ENCODE peak calls at places on chromosomes 6 and 20, in four cellular contexts. V is Calu3; A is CD8-positive, alpha-beta T cell; N is amygdala. Q is an unnamed sample.

GRCh38 chr6:129730477-129731165 is 20.6 kb upstream of the ARHGAP18 start:
- DNase-seq in N (no peak), A (peak; percentile 29), V (peak; percentile 31), Q (peak; percentile 54)

GRCh38 chr6:11033825-11034224 is 10.3 kb downstream of the ELOVL2 start:
- DNase-seq in A (no peak), N (no peak), V (no peak), Q (peak; percentile 76)

GRCh38 chr20:60727425-60727824 is 524.6 kb upstream of the CDH4 start:
- DNase-seq in N (no peak), A (no peak), V (no peak), Q (no peak)

GRCh38 chr6:164410017-164410416 is 899.4 kb downstream of the C6orf118 start:
- DNase-seq in V (no peak), A (no peak), N (no peak), Q (no peak)

GRCh38 chr6:162964703-162965140 is 236.9 kb downstream of the PACRG start:
- DNase-seq in N (no peak), A (no peak), V (no peak), Q (peak; percentile 100)

GRCh38 chr6:150328744-150329400 is 39.9 kb upstream of the IYD start:
- DNase-seq in V (no peak), A (no peak), N (no peak), Q (no peak)

GRCh38 chr6:107173779-107174178 is 58.5 kb upstream of the BEND3 start:
- DNase-seq in N (no peak), A (no peak), V (no peak), Q (no peak)

GRCh38 chr6:11381801-11382513 is 149.5 kb upstream of the NEDD9 start:
- DNase-seq in V (no peak), N (peak; percentile 5), A (peak; percentile 64), Q (no peak)

GRCh38 chr6:14349507-14349906 is 231.9 kb downstream of the CD83 start:
- DNase-seq in V (no peak), N (no peak), A (no peak), Q (no peak)

GRCh38 chr20:51987812-51988211 is 185.5 kb upstream of the SALL4 start:
- DNase-seq in N (no peak), A (no peak), V (no peak), Q (no peak)

GRCh38 chr20:24961384-24962181 is 12.5 kb downstream of the CST7 start:
- DNase-seq in A (no peak), V (no peak), N (no peak), Q (no peak)

GRCh38 chr6:122043421-122043820 is 356.0 kb upstream of the HSF2 start:
- DNase-seq in N (no peak), A (no peak), V (no peak), Q (no peak)

GRCh38 chr20:62104234-62104789 is 18.0 kb upstream of the LSM14B start:
- DNase-seq in N (no peak), V (no peak), A (no peak), Q (no peak)

GRCh38 chr6:125952764-125953501 is 3.6 kb upstream of the HINT3 start:
- DNase-seq in V (peak; percentile 31), A (no peak), N (no peak), Q (peak; percentile 14)